ENCODE peak calls at places on chromosomes 13 and 19, in eight cellular contexts. Q is ovary, W is breast epithelium, R is IMR-90, E is uterus, V is GM12891, H is stomach, I is body of pancreas. F is an unnamed sample.
A peak's percentile ranks its signal among the peaks of the same experiment; 100 is the strongest.

GRCh38 chr13:27403252-27403678 is 21.2 kb upstream of the GTF3A start:
- DNase-seq in Q (no peak), W (no peak), R (peak; percentile 65), E (no peak), V (no peak), H (no peak), I (no peak), F (no peak)

GRCh38 chr13:106523566-106523965 is 11.9 kb downstream of the EFNB2 start:
- DNase-seq in Q (no peak), W (no peak), R (no peak), E (no peak), V (no peak), H (no peak), I (no peak), F (no peak)

GRCh38 chr19:10290439-10290875 is 705 bp downstream of the ICAM5 start:
- DNase-seq in Q (no peak), W (no peak), R (peak; percentile 7), E (no peak), V (no peak), H (no peak), I (no peak), F (peak; percentile 68)

GRCh38 chr13:39913928-39914327 is 258.5 kb downstream of the COG6 start:
- DNase-seq in Q (no peak), W (peak; percentile 71), R (no peak), E (no peak), V (no peak), H (no peak), I (peak; percentile 26), F (no peak)

GRCh38 chr13:105165449-105166125 is 1369.9 kb downstream of the EFNB2 start:
- DNase-seq in Q (no peak), W (no peak), R (no peak), E (no peak), V (no peak), H (no peak), I (no peak), F (no peak)

GRCh38 chr19:33311326-33311682 is 9.0 kb upstream of the CEBPA start:
- DNase-seq in Q (no peak), W (no peak), R (no peak), E (no peak), V (no peak), H (peak; percentile 68), I (peak; percentile 57), F (no peak)

GRCh38 chr13:29435125-29435911 is 160.2 kb downstream of the SLC7A1 start:
- DNase-seq in Q (peak; percentile 23), W (no peak), R (peak; percentile 91), E (peak; percentile 51), V (no peak), H (no peak), I (peak; percentile 10), F (no peak)

GRCh38 chr13:108031859-108032258 is 183.5 kb downstream of the LIG4 start:
- DNase-seq in Q (no peak), W (no peak), R (no peak), E (no peak), V (no peak), H (no peak), I (no peak), F (no peak)

GRCh38 chr19:2579678-2580280 is 103.9 kb downstream of the GADD45B start:
- DNase-seq in Q (no peak), W (no peak), R (no peak), E (no peak), V (no peak), H (no peak), I (no peak), F (no peak)

GRCh38 chr13:39577203-39577602 is 25.8 kb downstream of the LHFPL6 start:
- DNase-seq in Q (no peak), W (no peak), R (no peak), E (no peak), V (no peak), H (no peak), I (no peak), F (no peak)

GRCh38 chr19:5534787-5535586 is 32.8 kb downstream of the TINCR start:
- DNase-seq in Q (no peak), W (no peak), R (peak; percentile 12), E (no peak), V (no peak), H (no peak), I (no peak), F (no peak)

GRCh38 chr19:44003461-44004134 is 841 bp downstream of the ZNF230 start:
- DNase-seq in Q (peak; percentile 17), W (no peak), R (no peak), E (no peak), V (no peak), H (no peak), I (no peak), F (peak; percentile 61)

DNA sequence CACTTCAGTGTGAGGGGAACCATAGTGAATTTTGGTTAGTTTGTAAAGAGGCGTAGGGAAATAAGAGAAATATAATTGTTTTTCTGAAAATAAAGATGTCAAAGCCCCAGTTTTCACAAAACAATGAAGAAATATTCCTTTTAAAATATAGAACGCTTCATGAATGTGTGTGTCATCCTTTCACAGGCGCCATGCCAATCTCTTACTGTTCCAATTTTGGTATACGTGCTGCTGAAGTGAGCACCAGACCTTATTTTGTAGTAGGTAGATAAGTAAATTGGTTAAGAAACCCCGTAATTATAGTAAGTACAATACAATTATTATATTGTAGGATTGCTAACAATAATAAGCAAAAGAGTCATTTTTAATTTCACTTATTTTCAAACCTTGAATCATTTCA is 43.3 kb downstream of the NAA16 start:
- DNase-seq in Q (no peak), W (no peak), R (peak; percentile 18), E (no peak), V (no peak), H (no peak), I (no peak), F (no peak)
- TF ChIP-seq POLR2A in Q (no peak), W (no peak), R (no peak), E (no peak), V (no peak), H (no peak), I (no peak), F (no peak)

DNA sequence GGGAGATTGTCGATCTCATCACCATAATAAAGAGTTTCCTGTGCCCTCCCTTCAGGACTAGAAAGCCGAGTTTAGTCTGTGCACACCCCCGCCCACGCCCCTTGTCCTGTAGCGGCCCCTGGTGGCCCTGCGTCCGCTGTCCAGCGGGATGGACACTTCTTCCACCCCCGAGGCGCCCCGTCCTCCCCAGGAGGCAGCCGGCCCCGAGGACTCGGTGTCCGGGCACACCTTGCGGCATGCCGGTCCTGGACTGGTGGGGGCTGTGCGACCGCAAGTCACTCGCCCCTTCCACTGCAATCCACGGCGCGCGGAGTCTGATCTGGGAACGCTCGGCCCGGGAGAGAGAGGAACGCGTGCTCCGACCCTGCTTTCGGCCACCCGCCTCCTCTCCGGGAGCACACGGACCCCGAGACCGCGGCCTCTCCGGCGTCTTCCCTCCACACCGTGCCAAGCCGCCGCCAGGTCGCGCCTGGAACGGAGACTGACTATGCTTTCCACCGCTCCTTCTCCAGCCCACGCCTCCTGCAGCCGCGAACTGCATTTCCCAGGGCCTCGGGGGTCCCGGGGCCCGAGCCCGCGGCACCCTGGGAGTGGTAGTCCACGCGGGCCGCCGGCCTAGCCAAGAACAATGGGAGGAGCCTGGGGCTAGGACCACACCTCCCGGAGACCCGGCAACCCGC is 678 bp upstream of the KMT2B start:
- DNase-seq in Q (peak; percentile 95), W (peak; percentile 96), R (peak; percentile 94), E (peak; percentile 87), V (no peak), H (peak; percentile 87), I (peak; percentile 98), F (peak; percentile 89)
- TF ChIP-seq POLR2A in Q (no peak), W (no peak), R (no peak), E (peak; percentile 6), V (peak; percentile 52), H (no peak), I (peak; percentile 23), F (no peak)

GRCh38 chr13:114064516-114065140 is 67.8 kb downstream of the RASA3 start:
- DNase-seq in Q (peak; percentile 56), W (no peak), R (peak; percentile 40), E (peak; percentile 64), V (no peak), H (peak; percentile 51), I (no peak), F (no peak)

GRCh38 chr13:114065141-114065925 is 67.1 kb downstream of the RASA3 start:
- DNase-seq in Q (peak; percentile 90), W (peak; percentile 80), R (peak; percentile 98), E (peak; percentile 90), V (no peak), H (peak; percentile 79), I (peak; percentile 86), F (peak; percentile 90)

GRCh38 chr13:114062341-114062740 is 70.1 kb downstream of the RASA3 start:
- DNase-seq in Q (no peak), W (no peak), R (no peak), E (no peak), V (no peak), H (no peak), I (no peak), F (no peak)

GRCh38 chr13:114062754-114063153 is 69.7 kb downstream of the RASA3 start:
- DNase-seq in Q (no peak), W (no peak), R (no peak), E (no peak), V (no peak), H (no peak), I (no peak), F (no peak)

DNA sequence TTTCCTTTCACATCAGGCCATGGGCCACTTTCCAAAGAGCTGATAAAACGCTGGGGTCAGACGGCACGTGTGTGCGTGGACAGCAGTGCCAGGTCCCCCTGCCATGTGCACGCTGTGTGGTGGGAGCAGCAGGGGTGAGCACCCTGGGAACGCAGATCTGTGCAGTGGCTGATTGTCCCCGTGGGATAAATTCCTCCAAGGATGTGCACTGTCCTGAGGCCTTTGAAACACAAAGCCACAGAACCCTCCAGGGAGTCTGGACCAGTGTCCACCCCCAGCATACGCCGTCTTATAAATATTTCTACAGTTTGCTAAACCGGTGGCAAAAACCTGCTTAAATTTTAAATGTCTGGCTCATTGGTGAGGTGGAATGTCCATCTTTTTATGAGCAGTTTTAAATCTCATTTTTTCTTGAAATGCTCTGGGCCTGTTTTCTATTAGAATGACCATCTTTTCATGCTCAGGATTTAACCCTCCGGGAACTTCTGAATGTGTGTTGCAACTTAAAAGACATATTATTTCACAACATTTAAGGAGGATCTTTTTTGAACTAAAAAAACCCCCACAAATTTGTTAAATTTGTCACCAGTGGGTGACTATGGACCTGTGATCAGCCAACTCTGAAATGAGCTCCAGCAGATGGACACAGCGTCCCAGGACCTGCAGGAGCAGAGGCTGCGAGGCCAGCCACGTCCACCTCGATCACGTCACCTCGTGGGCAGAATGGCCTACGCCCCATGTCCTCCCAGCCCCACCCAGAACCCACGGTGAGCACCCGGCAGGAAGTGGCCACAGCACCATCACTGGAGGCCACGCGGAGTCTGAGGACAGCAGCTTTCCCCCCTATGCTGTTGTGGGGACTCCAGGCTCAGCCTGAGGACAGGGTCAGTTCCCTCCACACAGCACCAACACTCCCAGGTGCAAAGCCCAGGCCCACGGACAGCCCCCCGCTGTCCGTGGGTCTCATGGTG is 68.6 kb downstream of the RASA3 start:
- DNase-seq in Q (peak; percentile 69), W (peak; percentile 45), R (peak; percentile 61), E (peak; percentile 76), V (no peak), H (peak; percentile 68), I (peak; percentile 54), F (no peak)
- TF ChIP-seq POLR2A in Q (no peak), W (no peak), R (peak; percentile 14), E (no peak), V (no peak), H (no peak), I (no peak), F (no peak)

DNA sequence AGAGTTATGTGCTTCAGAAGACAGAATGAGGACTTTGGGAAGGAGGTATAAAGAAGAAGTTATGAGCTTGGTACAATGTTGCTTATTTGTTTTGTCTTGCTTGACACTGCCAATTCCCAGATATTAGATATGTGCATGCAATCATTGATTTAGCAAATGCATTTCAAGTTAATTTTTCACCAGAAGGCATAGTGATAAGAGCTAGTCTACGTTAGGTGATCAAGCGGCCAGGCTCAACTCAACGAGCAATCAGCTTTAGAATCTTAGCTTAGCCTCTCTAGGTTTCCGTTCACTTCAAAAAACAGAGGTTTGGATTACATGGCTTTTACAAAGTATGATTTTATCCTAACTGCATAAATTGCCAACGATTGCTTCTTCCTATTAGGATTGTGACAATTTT is 81.6 kb upstream of the POSTN start:
- DNase-seq in Q (no peak), W (no peak), R (no peak), E (no peak), V (no peak), H (no peak), I (no peak), F (no peak)
- TF ChIP-seq POLR2A in Q (no peak), W (no peak), R (no peak), E (no peak), V (no peak), H (no peak), I (no peak), F (no peak)